ENCODE peak calls at places on chromosomes 6 and 20, in five cellular contexts. X is activated T-cell treated with anti-CD3 and anti-CD28 coated beads for 24 hours, C is T-helper 9 cell, U is DMS153, E is fibroblast of the conjunctiva. K is an unnamed sample.

GRCh38 chr6:15327271-15327670 is 81.4 kb downstream of the JARID2 start:
- DNase-seq in X (peak; percentile 37), C (no peak), U (no peak), E (no peak), K (peak; percentile 26)

GRCh38 chr6:132404736-132405135 is 3.5 kb upstream of the MOXD1 start:
- DNase-seq in X (no peak), C (no peak), U (no peak), E (no peak), K (no peak)

GRCh38 chr6:77034161-77034560 is 429.1 kb downstream of the HTR1B start:
- DNase-seq in X (no peak), C (no peak), U (no peak), E (peak; percentile 64), K (no peak)

GRCh38 chr20:41475507-41475906 is 108.9 kb upstream of the EMILIN3 start:
- DNase-seq in X (no peak), C (no peak), U (no peak), E (no peak), K (no peak)

GRCh38 chr6:7916959-7917358 is 6.4 kb upstream of the TXNDC5 start:
- DNase-seq in X (no peak), C (no peak), U (no peak), E (no peak), K (no peak)

GRCh38 chr20:50675671-50676376 is 15.5 kb downstream of the RIPOR3 start:
- DNase-seq in X (no peak), C (no peak), U (no peak), E (no peak), K (no peak)

GRCh38 chr6:3696525-3696924 is 55.0 kb downstream of the PXDC1 start:
- DNase-seq in X (no peak), C (no peak), U (no peak), E (no peak), K (no peak)

GRCh38 chr6:53805725-53806124 is 10.9 kb downstream of the LRRC1 start:
- DNase-seq in X (no peak), C (no peak), U (no peak), E (no peak), K (no peak)

GRCh38 chr6:148693882-148694484 is 52.8 kb upstream of the UST start:
- DNase-seq in X (no peak), C (no peak), U (no peak), E (no peak), K (no peak)

GRCh38 chr6:169807219-169807618 is 55.8 kb downstream of the ERMARD start:
- DNase-seq in X (no peak), C (no peak), U (no peak), E (no peak), K (no peak)

GRCh38 chr6:7723041-7723447 is 2.9 kb upstream of the BMP6 start:
- DNase-seq in X (peak; percentile 53), C (peak; percentile 34), U (no peak), E (peak; percentile 84), K (peak; percentile 44)

GRCh38 chr6:30087876-30088275 is 12.3 kb upstream of the RNF39 start:
- DNase-seq in X (no peak), C (no peak), U (no peak), E (no peak), K (no peak)

GRCh38 chr6:78810146-78810545 is 57.2 kb upstream of the IRAK1BP1 start:
- DNase-seq in X (no peak), C (no peak), U (peak; percentile 66), E (peak; percentile 16), K (no peak)

GRCh38 chr6:157107571-157107914 is 215.8 kb downstream of the TMEM242 start:
- DNase-seq in X (no peak), C (no peak), U (no peak), E (no peak), K (no peak)

GRCh38 chr6:134410531-134410930 is 92.6 kb upstream of the SGK1 start:
- DNase-seq in X (no peak), C (no peak), U (no peak), E (no peak), K (no peak)

GRCh38 chr6:13446371-13446770 is 41.0 kb downstream of the GFOD1 start:
- DNase-seq in X (no peak), C (no peak), U (no peak), E (no peak), K (no peak)

K was measured in stimulated activated naive CD4-positive, alpha-beta T cell.